ENCODE peak calls at places on chromosomes 13 and 19, in eight cellular contexts. S, H, E, I, X, C, R and V are unnamed samples.

GRCh38 chr13:40595693-40596092 is 70.7 kb downstream of the FOXO1 start:
- DNase-seq in S (peak), R (peak), X (no peak), I (no peak), H (no peak), E (no peak), C (peak), V (no peak)

GRCh38 chr19:4831351-4832340 is at the start of gene TICAM1:
- DNase-seq in R (peak), S (peak), X (peak), E (peak), H (peak), C (peak), I (peak), V (peak)

GRCh38 chr13:99150575-99151370 is 49.9 kb upstream of the UBAC2 start:
- DNase-seq in I (peak), S (peak), R (peak), C (peak), E (no peak), H (no peak), X (no peak), V (peak)

GRCh38 chr19:44757057-44757734 is 8.7 kb downstream of the BCL3 start:
- DNase-seq in R (peak), I (no peak), E (peak), S (peak), H (no peak), X (peak), C (no peak), V (no peak)

GRCh38 chr19:58548859-58549663 is 5.2 kb downstream of the TRIM28 start:
- DNase-seq in S (no peak), R (no peak), X (peak), C (no peak), E (no peak), I (no peak), H (no peak), V (no peak)

GRCh38 chr13:78662467-78662866 is 3.5 kb upstream of the OBI1 start:
- DNase-seq in S (no peak), X (no peak), I (no peak), R (no peak), E (no peak), H (no peak), C (no peak), V (no peak)

GRCh38 chr13:77207943-77208342 is 119.0 kb downstream of the MYCBP2 start:
- DNase-seq in X (no peak), H (no peak), R (peak), I (peak), S (peak), E (no peak), C (peak), V (no peak)

GRCh38 chr13:43469791-43470190 is 317.0 kb downstream of the ENOX1 start:
- DNase-seq in S (no peak), C (no peak), I (no peak), X (no peak), R (no peak), H (no peak), E (no peak), V (no peak)

GRCh38 chr13:109426690-109426990 is 359.7 kb downstream of the IRS2 start:
- DNase-seq in H (no peak), R (peak), C (no peak), X (no peak), S (no peak), E (no peak), I (no peak), V (no peak)

GRCh38 chr13:37918116-37919100 is 48.8 kb upstream of the TRPC4 start:
- DNase-seq in S (no peak), H (no peak), E (no peak), X (no peak), C (peak), R (no peak), I (no peak), V (no peak)

DNA sequence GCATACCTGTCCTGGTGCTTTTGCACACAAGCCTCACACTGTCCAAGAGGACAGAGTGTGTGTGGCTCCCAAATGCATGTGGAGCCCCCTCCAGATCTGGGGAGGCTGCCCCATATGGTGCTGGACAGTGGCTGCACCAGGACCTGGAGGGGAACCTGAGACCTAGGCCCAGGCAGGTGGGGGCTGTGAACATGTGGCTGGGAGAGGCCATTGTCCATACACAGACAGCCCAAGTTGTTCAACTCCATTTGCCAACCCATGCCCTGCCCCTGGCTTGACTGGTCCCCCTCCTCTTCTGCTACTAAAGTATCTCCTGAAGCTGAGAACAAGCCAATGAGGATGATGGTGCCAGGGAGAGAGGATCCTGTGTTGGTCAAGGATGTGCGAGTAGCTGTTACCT is 94.0 kb downstream of the ING1 start:
- DNase-seq in H (no peak), I (no peak), X (no peak), C (no peak), E (no peak), S (no peak), R (no peak), V (no peak)
- TF ChIP-seq CTCF in H (no peak), I (no peak), X (no peak), C (no peak), E (no peak), S (no peak), R (no peak), V (no peak)

GRCh38 chr19:47514151-47514868 is 553 bp downstream of the NAPA start:
- DNase-seq in R (no peak), E (no peak), I (no peak), S (no peak), H (no peak), X (peak), C (no peak), V (peak)

GRCh38 chr19:47512948-47513319 is 1.9 kb downstream of the NAPA start:
- DNase-seq in I (no peak), S (no peak), H (no peak), R (no peak), E (no peak), C (no peak), X (no peak), V (no peak)

GRCh38 chr19:47512183-47512947 is 2.5 kb downstream of the NAPA start:
- DNase-seq in C (no peak), X (peak), I (no peak), S (peak), H (no peak), R (peak), E (no peak), V (peak)

GRCh38 chr19:47518139-47518538 is 3.3 kb upstream of the NAPA start:
- DNase-seq in I (no peak), C (peak), R (no peak), H (no peak), S (no peak), X (no peak), E (no peak), V (no peak)

DNA sequence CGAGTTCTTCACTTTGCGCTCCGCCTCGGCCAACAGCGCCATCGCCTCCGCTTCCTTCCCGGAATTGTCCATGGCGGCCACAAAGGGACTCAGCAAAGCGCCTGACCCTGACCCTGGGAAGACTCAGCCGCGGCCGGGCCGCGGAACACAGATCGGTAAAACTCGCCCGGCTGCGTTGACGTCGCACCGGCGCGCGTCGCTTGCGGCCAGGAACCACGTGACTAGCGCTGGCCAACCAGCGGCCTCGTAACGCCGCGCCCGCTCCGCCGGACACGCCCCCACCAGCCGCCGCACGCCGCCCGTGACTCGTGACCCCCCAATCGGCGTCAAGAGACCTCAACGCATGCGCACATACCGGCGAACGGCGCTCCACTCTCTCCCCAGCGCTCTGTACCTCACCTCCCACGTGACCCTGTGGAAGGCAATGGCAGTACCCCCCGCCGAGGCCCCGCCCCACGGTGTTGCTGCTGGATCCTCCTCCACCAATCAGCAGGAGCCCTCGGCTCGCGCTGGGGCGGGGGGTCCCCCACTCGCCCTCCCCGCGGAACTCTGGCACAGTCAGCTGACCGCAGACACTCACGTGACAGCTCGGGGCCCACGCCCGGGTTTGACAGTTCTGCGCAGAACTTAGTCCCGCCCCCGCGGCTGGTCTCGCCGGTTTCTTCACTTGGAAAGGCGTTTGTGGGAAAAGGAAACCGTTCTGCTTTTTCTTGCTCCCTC is at the start of gene NAPA:
- DNase-seq in I (peak), X (peak), H (peak), S (peak), R (peak), E (peak), C (peak), V (peak)
- TF ChIP-seq CTCF in I (no peak), X (no peak), H (no peak), S (no peak), R (no peak), E (no peak), C (no peak), V (no peak)

DNA sequence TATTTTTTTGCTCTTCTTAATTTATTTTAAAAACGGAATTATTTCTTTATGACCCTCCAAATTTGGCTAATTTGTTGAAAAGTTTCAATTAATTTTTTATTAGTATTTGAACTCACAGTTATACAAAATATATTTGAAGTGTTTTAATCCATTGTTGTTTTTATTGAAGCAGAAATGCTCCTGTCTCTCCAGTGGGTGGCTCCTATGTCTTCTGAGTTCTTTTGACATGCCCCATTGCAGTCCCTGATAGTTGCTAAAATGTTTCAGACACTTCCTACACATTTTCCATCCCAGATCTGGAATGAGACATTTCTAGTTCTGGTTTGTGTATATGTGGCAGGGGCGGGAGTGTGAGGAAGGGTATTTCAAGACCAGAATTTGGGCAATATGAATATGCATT is 579.4 kb upstream of the PRR20A start:
- DNase-seq in R (no peak), E (no peak), I (peak), X (no peak), H (no peak), C (no peak), S (no peak), V (peak)
- TF ChIP-seq CTCF in R (no peak), E (no peak), I (peak), X (no peak), H (no peak), C (no peak), S (no peak), V (peak)

DNA sequence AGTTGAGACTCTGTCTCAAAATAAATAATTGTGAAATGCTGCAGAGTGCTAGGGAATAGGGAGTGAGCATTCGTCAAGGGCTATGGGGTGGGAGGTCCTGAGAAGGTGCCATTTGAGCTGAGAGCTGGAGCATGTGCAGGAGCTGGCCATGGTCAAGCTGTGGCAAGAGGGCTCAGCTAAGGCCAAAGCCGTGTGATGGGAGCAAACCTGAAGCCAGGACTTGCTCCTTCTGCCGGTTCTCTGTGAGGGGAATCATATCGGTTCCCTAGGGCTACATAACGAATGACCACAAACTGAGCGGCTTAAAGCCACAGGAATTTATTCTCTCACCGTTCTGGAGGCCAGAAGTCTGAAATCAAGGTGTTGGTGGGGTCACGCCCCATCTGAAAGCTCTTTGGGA is 2.4 kb downstream of the PGLS start:
- DNase-seq in R (no peak), C (peak), X (no peak), S (peak), H (no peak), I (peak), E (no peak), V (peak)
- TF ChIP-seq CTCF in R (no peak), C (no peak), X (no peak), S (no peak), H (no peak), I (no peak), E (no peak), V (no peak)

DNA sequence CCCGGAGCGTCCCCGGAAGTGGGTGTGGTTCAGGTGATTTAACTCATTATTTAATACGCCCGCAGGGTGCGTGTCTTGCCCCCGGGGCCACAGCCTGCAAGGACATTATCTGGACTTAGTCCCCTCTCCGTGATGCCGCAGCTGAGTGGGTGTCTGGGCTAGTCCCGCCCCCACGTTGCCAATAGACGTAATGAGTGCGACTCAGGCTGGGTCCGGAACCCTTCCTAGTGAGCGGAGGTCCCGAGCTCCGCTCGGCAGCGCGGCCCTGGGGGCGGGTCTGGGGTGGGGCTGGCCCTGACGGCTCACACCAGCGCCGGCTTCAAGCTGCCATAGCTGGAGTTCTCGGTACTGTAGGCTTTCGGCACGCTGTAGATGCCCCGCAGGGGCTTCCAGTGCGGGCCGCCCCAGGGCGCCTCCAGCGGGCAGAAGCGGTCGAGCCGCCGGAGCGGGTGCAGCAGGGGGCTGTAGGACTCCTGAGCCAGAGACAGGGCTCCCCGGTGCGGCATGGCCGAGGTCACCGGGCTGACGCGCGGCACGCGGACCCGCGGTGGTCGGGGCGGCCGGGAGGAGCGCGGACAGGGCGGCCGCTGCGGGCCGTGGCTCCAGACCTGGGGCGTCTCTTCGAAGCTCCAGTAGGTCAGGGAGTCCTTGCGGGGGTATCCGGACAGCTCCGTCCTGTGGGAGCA is 918 bp upstream of the LHB start:
- DNase-seq in H (no peak), I (no peak), R (peak), E (peak), C (no peak), X (peak), S (peak), V (no peak)
- TF ChIP-seq CTCF in H (peak), I (peak), R (peak), E (peak), C (peak), X (peak), S (peak), V (peak)